ENCODE peak calls at places on chromosomes 1 and 21, in six cellular contexts. W is RWPE1; H is breast epithelium; E is colonic mucosa; I is adrenal gland; U is CD8-positive, alpha-beta T cell. Q is an unnamed sample.

GRCh38 chr1:216186816-216187215 is 236.4 kb downstream of the USH2A start:
- DNase-seq in U (no peak), H (no peak), E (no peak), I (no peak), W (no peak), Q (no peak)

GRCh38 chr1:198416276-198416675 is 124.2 kb downstream of the ATP6V1G3 start:
- DNase-seq in E (no peak), H (no peak), W (no peak), I (peak), U (no peak), Q (no peak)

GRCh38 chr1:74593887-74594866 is 79.4 kb downstream of the ERICH3 start:
- DNase-seq in E (no peak), I (no peak), U (no peak), H (no peak), W (no peak), Q (no peak)

GRCh38 chr1:212677136-212677535 is 22.5 kb downstream of the BATF3 start:
- DNase-seq in I (no peak), E (no peak), U (no peak), W (no peak), H (no peak), Q (no peak)

GRCh38 chr1:228272331-228272791 is 64.5 kb downstream of the OBSCN start:
- DNase-seq in W (no peak), E (no peak), I (no peak), U (no peak), H (no peak), Q (no peak)

GRCh38 chr1:37752583-37753471 is 12.1 kb downstream of the EPHA10 start:
- DNase-seq in H (no peak), W (no peak), I (peak), U (no peak), E (peak), Q (no peak)

GRCh38 chr1:34547043-34547674 is 207.7 kb upstream of the GJB5 start:
- DNase-seq in W (no peak), U (no peak), H (no peak), E (no peak), I (no peak), Q (no peak)

GRCh38 chr1:3021233-3021671 is at the start of gene ACTRT2:
- DNase-seq in U (no peak), E (no peak), I (no peak), W (no peak), H (no peak), Q (no peak)

GRCh38 chr1:172343246-172344099 is 77.0 kb upstream of the C1orf105 start:
- DNase-seq in I (no peak), U (no peak), W (no peak), E (no peak), H (no peak), Q (no peak)

DNA sequence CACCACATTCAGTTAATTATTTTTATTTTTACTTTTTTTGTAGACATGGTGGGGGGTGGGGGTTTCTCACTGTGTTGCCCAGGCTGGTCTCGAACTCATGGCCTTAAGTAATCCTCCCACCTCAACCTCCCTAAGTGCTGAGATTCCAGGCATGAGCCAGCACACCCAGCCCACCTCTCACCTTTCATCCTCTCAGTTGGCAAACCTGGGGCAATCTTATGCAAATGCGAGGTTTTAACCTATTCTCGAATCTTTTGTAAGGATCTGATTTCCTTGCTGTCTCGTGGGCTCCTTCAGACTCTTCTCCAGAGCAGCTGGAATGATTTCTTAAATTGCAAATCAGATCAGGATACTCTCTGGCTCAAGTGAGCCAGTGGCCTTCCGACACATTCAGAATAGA is 7.1 kb upstream of the SLC2A7 start:
- DNase-seq in U (no peak), W (no peak), H (no peak), E (no peak), I (no peak), Q (no peak)
- H3K27ac ChIP-seq in U (no peak), W (no peak), H (no peak), E (no peak), I (no peak), Q (no peak)

GRCh38 chr1:40717960-40718359 is 26.5 kb downstream of the NFYC start:
- DNase-seq in U (no peak), W (no peak), I (no peak), E (no peak), H (no peak), Q (no peak)
- H3K27ac ChIP-seq in U (no peak), W (no peak), I (no peak), E (no peak), H (no peak), Q (no peak)

GRCh38 chr1:26114165-26114927 is 2.7 kb downstream of the PDIK1L start:
- DNase-seq in H (no peak), E (no peak), I (no peak), W (no peak), U (no peak), Q (no peak)
- H3K27ac ChIP-seq in H (no peak), E (peak), I (no peak), W (no peak), U (no peak), Q (no peak)

DNA sequence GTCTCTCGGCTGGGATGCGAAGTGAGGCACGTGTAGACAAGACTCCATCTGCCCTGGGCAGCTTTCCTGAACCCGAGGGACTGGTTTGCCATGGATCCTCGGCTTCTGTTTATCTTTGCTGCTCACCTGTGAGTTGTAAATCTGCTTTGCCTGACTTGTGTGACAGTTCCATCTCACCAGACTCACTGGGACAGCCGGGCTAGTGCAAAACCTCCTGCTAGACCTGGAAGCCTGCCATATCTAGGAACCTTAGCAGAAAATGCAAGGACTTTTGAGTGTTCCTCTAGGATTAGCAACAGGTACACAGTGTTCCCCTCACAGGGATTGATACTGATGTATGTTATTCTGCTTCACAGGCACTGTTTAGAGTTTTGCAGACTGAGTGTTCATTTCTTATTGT is 218.6 kb downstream of the URB2 start:
- DNase-seq in W (no peak), U (no peak), H (peak), I (no peak), E (peak), Q (no peak)
- H3K27ac ChIP-seq in W (peak), U (no peak), H (no peak), I (no peak), E (peak), Q (no peak)

GRCh38 chr21:41952568-41953248 is 1.1 kb downstream of the C2CD2 start:
- DNase-seq in U (no peak), H (no peak), W (peak), E (peak), I (no peak), Q (no peak)
- H3K27ac ChIP-seq in U (no peak), H (peak), W (peak), E (no peak), I (peak), Q (peak)

GRCh38 chr21:38898422-38899098 is 92.8 kb downstream of the ETS2 start:
- DNase-seq in H (no peak), W (peak), E (no peak), U (no peak), I (no peak), Q (no peak)
- H3K27ac ChIP-seq in H (no peak), W (no peak), E (no peak), U (no peak), I (no peak), Q (no peak)

GRCh38 chr21:28885853-28886177 is 106.9 kb downstream of the LTN1 start:
- DNase-seq in U (no peak), I (no peak), H (no peak), E (no peak), W (no peak), Q (no peak)

GRCh38 chr21:28884976-28885852 is 107.5 kb downstream of the LTN1 start:
- DNase-seq in H (peak), W (peak), I (peak), U (peak), E (peak), Q (peak)

GRCh38 chr21:28884481-28884880 is 108.2 kb downstream of the LTN1 start:
- DNase-seq in H (no peak), W (no peak), U (no peak), I (no peak), E (no peak), Q (no peak)

GRCh38 chr21:28882345-28882744 is 110.3 kb downstream of the LTN1 start:
- DNase-seq in E (no peak), U (no peak), H (no peak), W (no peak), I (no peak), Q (no peak)

GRCh38 chr21:28883931-28884330 is 108.7 kb downstream of the LTN1 start:
- DNase-seq in H (no peak), E (no peak), W (no peak), I (no peak), U (no peak), Q (no peak)
- H3K27ac ChIP-seq in H (no peak), E (no peak), W (no peak), I (no peak), U (no peak), Q (peak)

GRCh38 chr1:54795100-54795665 is 5.9 kb downstream of the TTC22 start:
- DNase-seq in E (no peak), W (no peak), H (no peak), U (no peak), I (no peak), Q (no peak)

GRCh38 chr1:54795841-54796468 is 5.2 kb downstream of the TTC22 start:
- DNase-seq in E (peak), U (no peak), W (no peak), H (no peak), I (no peak), Q (no peak)

GRCh38 chr1:54796902-54797301 is 4.2 kb downstream of the TTC22 start:
- DNase-seq in I (no peak), E (no peak), W (no peak), U (no peak), H (no peak), Q (no peak)

GRCh38 chr1:54792686-54793282 is 8.3 kb downstream of the TTC22 start:
- DNase-seq in E (no peak), H (no peak), W (no peak), I (no peak), U (no peak), Q (no peak)

GRCh38 chr1:54794401-54795099 is 6.6 kb downstream of the TTC22 start:
- DNase-seq in E (peak), U (no peak), W (no peak), H (peak), I (no peak), Q (no peak)
- H3K27ac ChIP-seq in E (peak), U (no peak), W (peak), H (peak), I (no peak), Q (peak)

GRCh38 chr1:44050261-44050660 is 19.0 kb upstream of the SLC6A9 start:
- DNase-seq in U (no peak), E (no peak), W (no peak), I (no peak), H (no peak), Q (no peak)
- H3K27ac ChIP-seq in U (no peak), E (no peak), W (peak), I (no peak), H (no peak), Q (no peak)

DNA sequence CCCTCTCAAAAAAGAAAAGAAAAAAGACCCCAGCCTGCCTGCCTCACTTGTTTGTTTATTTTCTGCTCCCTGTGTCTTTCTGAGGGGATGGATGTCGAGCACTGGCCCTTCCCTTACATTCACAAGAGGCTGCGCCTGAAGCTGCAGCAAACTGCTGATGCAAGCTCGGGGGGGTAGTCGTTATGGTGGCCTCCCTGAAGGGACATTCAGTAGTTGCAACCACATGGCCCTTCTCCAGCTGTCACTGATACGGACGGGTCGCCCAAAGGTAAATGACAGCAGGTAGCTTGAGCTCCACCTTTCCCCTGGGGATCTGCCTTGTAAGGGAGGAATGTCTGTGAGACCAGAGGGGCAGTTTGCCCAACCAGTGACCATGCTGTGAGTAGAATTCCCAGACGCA is 17.7 kb downstream of the PLEKHM2 start:
- DNase-seq in W (no peak), E (no peak), U (no peak), H (no peak), I (no peak), Q (no peak)
- H3K27ac ChIP-seq in W (peak), E (no peak), U (no peak), H (peak), I (no peak), Q (no peak)